ENCODE peak calls at places on chromosomes 16 and 17, in seven cellular contexts. H is fibroblast of lung, D is epithelial cell of esophagus, N is omental fat pad, S is thoracic aorta, P is fibroblast of pulmonary artery, V is body of pancreas. L is an unnamed sample.

GRCh38 chr16:383326-384020 is 1.7 kb upstream of the PGAP6 start:
- DNase-seq in H (no peak), D (peak), N (no peak), S (no peak), P (no peak), V (peak), L (no peak)

GRCh38 chr17:35716897-35717839 is 14.3 kb upstream of the RASL10B start:
- DNase-seq in H (peak), D (peak), N (no peak), S (no peak), P (peak), V (peak), L (no peak)

GRCh38 chr17:75845933-75846700 is 1.9 kb upstream of the UNC13D start:
- DNase-seq in H (no peak), D (no peak), N (no peak), S (no peak), P (no peak), V (no peak), L (no peak)

GRCh38 chr16:4954714-4955113 is 3.4 kb upstream of the SEC14L5 start:
- DNase-seq in H (no peak), D (no peak), N (no peak), S (no peak), P (no peak), V (no peak), L (no peak)

GRCh38 chr17:10135539-10136257 is 62.7 kb downstream of the GAS7 start:
- DNase-seq in H (no peak), D (no peak), N (no peak), S (no peak), P (peak), V (peak), L (no peak)

GRCh38 chr17:50507871-50508572 is at the start of gene MYCBPAP:
- DNase-seq in H (peak), D (peak), N (peak), S (peak), P (peak), V (peak), L (peak)

GRCh38 chr16:83705856-83706255 is 101.9 kb upstream of the HSBP1 start:
- DNase-seq in H (peak), D (no peak), N (no peak), S (no peak), P (no peak), V (no peak), L (no peak)

GRCh38 chr17:3750296-3750695 is 26.6 kb downstream of the HASPIN start:
- DNase-seq in H (no peak), D (no peak), N (no peak), S (no peak), P (no peak), V (no peak), L (no peak)

GRCh38 chr17:4750606-4751005 is 10.9 kb upstream of the CXCL16 start:
- DNase-seq in H (no peak), D (no peak), N (no peak), S (no peak), P (no peak), V (no peak), L (no peak)

GRCh38 chr16:83603981-83604570 is 203.7 kb upstream of the HSBP1 start:
- DNase-seq in H (no peak), D (no peak), N (no peak), S (no peak), P (no peak), V (no peak), L (peak)

GRCh38 chr16:23557779-23558330 is 328 bp downstream of the UBFD1 start:
- DNase-seq in H (peak), D (peak), N (no peak), S (no peak), P (peak), V (peak), L (peak)

GRCh38 chr16:9251026-9251425 is 159.6 kb downstream of the HAPSTR1 start:
- DNase-seq in H (no peak), D (no peak), N (no peak), S (no peak), P (no peak), V (no peak), L (no peak)

GRCh38 chr17:12522743-12523181 is 142.9 kb upstream of the MYOCD start:
- DNase-seq in H (peak), D (peak), N (no peak), S (no peak), P (peak), V (no peak), L (no peak)

GRCh38 chr17:53122966-53123365 is 699.8 kb upstream of the KIF2B start:
- DNase-seq in H (no peak), D (no peak), N (no peak), S (no peak), P (no peak), V (no peak), L (no peak)

GRCh38 chr16:78750611-78751010 is 651.2 kb downstream of the WWOX start:
- DNase-seq in H (no peak), D (no peak), N (no peak), S (no peak), P (no peak), V (no peak), L (no peak)

GRCh38 chr17:64250211-64250835 is 12.7 kb downstream of the TEX2 start:
- DNase-seq in H (no peak), D (peak), N (no peak), S (no peak), P (no peak), V (no peak), L (no peak)

GRCh38 chr16:16133943-16134604 is 89.2 kb downstream of the ABCC6 start:
- DNase-seq in H (no peak), D (no peak), N (no peak), S (no peak), P (no peak), V (no peak), L (no peak)

GRCh38 chr17:8696951-8697745 is 47.5 kb downstream of the CCDC42 start:
- DNase-seq in H (peak), D (no peak), N (no peak), S (peak), P (peak), V (peak), L (no peak)

GRCh38 chr17:81909966-81910839 is 996 bp downstream of the PCYT2 start:
- DNase-seq in H (no peak), D (no peak), N (no peak), S (no peak), P (no peak), V (peak), L (no peak)

GRCh38 chr16:29809850-29810698 is 1.9 kb upstream of the PRRT2 start:
- DNase-seq in H (no peak), D (no peak), N (no peak), S (no peak), P (no peak), V (no peak), L (no peak)

GRCh38 chr17:38561416-38562214 is 44.1 kb downstream of the SRCIN1 start:
- DNase-seq in H (no peak), D (no peak), N (no peak), S (no peak), P (no peak), V (no peak), L (no peak)

GRCh38 chr16:81567987-81568748 is 123.6 kb downstream of the CMIP start:
- DNase-seq in H (peak), D (peak), N (no peak), S (no peak), P (peak), V (no peak), L (no peak)

GRCh38 chr16:68732068-68732680 is 4.9 kb upstream of the CDH1 start:
- DNase-seq in H (peak), D (peak), N (no peak), S (no peak), P (no peak), V (peak), L (no peak)

GRCh38 chr17:7946441-7946840 is 14.4 kb downstream of the CNTROB start:
- DNase-seq in H (no peak), D (no peak), N (no peak), S (no peak), P (no peak), V (no peak), L (no peak)

GRCh38 chr16:79146-80054 is 1.4 kb downstream of the MPG start:
- DNase-seq in H (peak), D (no peak), N (no peak), S (no peak), P (peak), V (no peak), L (no peak)

GRCh38 chr17:34547453-34548063 is 31.8 kb upstream of the TMEM132E start:
- DNase-seq in H (no peak), D (no peak), N (no peak), S (no peak), P (no peak), V (no peak), L (no peak)
- TF ChIP-seq CTCF in H (no peak), D (no peak), N (no peak), S (no peak), P (no peak), V (no peak), L (no peak)

GRCh38 chr16:86464044-86464443 is 46.3 kb upstream of the FOXF1 start:
- DNase-seq in H (no peak), D (no peak), N (no peak), S (no peak), P (no peak), V (no peak), L (no peak)
- TF ChIP-seq CTCF in H (no peak), D (no peak), N (no peak), S (no peak), P (no peak), V (no peak), L (no peak)

GRCh38 chr16:14310519-14310991 is 239.4 kb downstream of the MRTFB start:
- DNase-seq in H (peak), D (no peak), N (no peak), S (no peak), P (peak), V (no peak), L (no peak)
- TF ChIP-seq CTCF in H (no peak), D (no peak), N (no peak), S (no peak), P (no peak), V (peak), L (no peak)

GRCh38 chr17:78176548-78177025 is 8.2 kb downstream of the SYNGR2 start:
- DNase-seq in H (peak), D (peak), N (peak), S (no peak), P (peak), V (peak), L (peak)
- TF ChIP-seq CTCF in H (peak), D (peak), N (peak), S (peak), P (peak), V (peak), L (peak)

DNA sequence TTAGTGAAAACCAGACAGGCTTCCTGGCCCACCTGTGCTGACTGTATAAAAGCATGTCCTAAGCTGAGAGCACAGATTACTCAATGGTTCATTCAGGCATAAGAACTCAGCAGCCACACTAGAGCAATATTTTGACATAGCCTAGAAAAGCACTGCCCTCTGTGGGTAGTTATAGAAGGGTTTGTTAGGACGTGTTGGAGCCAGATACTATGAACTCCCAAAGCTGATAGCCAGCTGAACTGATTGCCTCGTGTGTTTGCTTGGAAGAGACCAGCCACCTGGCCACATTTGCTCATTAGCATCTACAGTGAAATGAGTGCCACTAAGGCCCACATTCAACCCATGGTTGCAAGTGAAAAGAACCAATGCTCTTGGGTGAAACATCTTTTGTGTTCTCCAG is 30.8 kb upstream of the ABCA5 start:
- DNase-seq in H (no peak), D (peak), N (no peak), S (no peak), P (no peak), V (peak), L (no peak)
- TF ChIP-seq CTCF in H (no peak), D (peak), N (no peak), S (no peak), P (no peak), V (peak), L (no peak)

GRCh38 chr16:2466667-2467300 is 4.3 kb upstream of the NTN3 start:
- DNase-seq in H (no peak), D (no peak), N (no peak), S (no peak), P (no peak), V (no peak), L (no peak)

GRCh38 chr16:2469399-2470233 is 1.5 kb upstream of the NTN3 start:
- DNase-seq in H (no peak), D (no peak), N (no peak), S (no peak), P (no peak), V (no peak), L (no peak)

GRCh38 chr16:2468725-2469398 is 2.2 kb upstream of the NTN3 start:
- DNase-seq in H (no peak), D (no peak), N (no peak), S (no peak), P (no peak), V (no peak), L (no peak)

GRCh38 chr16:2467301-2468141 is 3.6 kb upstream of the NTN3 start:
- DNase-seq in H (peak), D (peak), N (no peak), S (no peak), P (peak), V (peak), L (no peak)

DNA sequence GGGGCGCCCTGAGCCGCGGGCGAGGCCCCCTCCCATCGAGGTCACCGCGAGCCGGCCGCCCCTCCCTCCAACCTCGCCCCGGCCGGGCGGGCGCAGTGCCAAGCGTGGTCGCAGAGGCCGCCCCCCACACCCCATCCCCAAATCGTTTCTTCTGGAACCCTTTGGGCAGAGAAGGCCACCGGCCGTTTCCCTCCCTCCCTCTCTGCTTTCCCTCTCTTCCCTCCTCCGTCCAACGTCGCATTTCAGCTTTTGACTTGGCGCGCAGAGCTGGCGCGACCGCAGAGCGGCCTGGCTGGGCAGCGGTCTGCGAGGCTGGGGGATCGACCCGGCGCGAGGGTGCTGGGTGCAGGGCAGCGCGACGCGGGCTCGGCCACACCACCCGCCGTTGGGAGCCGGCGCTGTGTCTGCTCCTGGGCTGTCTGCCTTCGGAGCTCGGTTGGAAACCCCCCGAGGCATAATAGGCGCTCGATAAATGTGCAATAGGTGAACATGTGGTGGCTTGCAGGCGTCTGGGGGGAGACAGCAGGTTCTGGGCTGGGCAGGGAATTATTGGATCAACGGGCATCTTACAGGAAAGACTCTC is 2.9 kb upstream of the NTN3 start:
- DNase-seq in H (no peak), D (peak), N (no peak), S (no peak), P (no peak), V (no peak), L (no peak)
- TF ChIP-seq CTCF in H (no peak), D (no peak), N (no peak), S (no peak), P (no peak), V (no peak), L (no peak)

GRCh38 chr16:11298143-11298900 is 17.2 kb upstream of the PRM1 start:
- DNase-seq in H (no peak), D (no peak), N (no peak), S (no peak), P (no peak), V (no peak), L (no peak)

GRCh38 chr16:11296706-11297491 is 15.8 kb upstream of the PRM1 start:
- DNase-seq in H (peak), D (peak), N (no peak), S (no peak), P (no peak), V (peak), L (no peak)

GRCh38 chr16:11296351-11296705 is 15.2 kb upstream of the PRM1 start:
- DNase-seq in H (no peak), D (no peak), N (no peak), S (no peak), P (no peak), V (no peak), L (no peak)

GRCh38 chr16:11295672-11296071 is 14.5 kb upstream of the PRM1 start:
- DNase-seq in H (no peak), D (no peak), N (no peak), S (no peak), P (no peak), V (no peak), L (no peak)

DNA sequence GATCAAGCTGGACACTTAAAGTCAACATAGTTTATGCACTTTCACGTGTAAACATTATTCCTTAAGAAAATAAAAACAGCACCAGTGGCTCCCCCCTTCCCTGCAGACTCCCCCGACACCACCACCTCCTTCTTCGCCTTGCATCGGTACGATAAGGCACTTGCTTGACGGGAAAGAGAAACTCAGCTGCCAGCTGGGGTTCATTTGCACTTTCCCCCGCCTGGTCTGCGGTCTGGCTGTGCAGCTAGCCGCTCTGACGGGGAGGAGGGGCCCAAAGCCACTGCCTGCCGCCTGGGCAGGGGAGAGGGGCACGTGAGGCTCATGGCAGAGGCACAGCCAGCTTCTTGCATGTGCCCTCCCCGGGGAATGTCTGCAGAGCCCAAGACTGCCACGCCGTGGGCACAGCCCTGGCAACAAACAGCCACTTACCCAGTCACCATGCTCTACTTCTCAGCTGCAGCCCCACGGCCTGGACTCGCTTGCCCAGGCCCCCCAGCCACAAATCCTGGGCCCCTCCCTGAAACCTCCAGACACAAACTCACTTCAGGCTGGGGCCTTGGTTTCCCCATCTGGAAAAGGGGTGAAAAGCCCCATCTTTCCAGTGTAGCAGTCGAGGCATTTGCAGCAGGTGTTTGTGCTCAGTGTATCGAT is 16.5 kb upstream of the PRM1 start:
- DNase-seq in H (peak), D (peak), N (no peak), S (peak), P (peak), V (peak), L (no peak)
- TF ChIP-seq CTCF in H (no peak), D (no peak), N (no peak), S (no peak), P (no peak), V (peak), L (no peak)

GRCh38 chr16:87392823-87393679 is 915 bp downstream of the MAP1LC3B start:
- DNase-seq in H (peak), D (peak), N (no peak), S (no peak), P (peak), V (peak), L (no peak)
- TF ChIP-seq CTCF in H (peak), D (peak), N (no peak), S (peak), P (peak), V (peak), L (peak)